ENCODE peak calls at places on chromosome 20, in ten cellular contexts. V, Z, D, R, A, U, T, L, P and X are unnamed samples. For H3K9me3, the result is how much of the 10 kb centered on the place peaks cover.

GRCh38 chr20:48758206-48758820 is 69.5 kb downstream of the PREX1 start:
- DNase-seq in V (no peak), Z (no peak), D (no peak), R (no peak), A (no peak), U (no peak), T (no peak), L (no peak), P (no peak), X (peak)

GRCh38 chr20:6786548-6786947 is 19.1 kb downstream of the BMP2 start:
- DNase-seq in V (no peak), Z (no peak), D (no peak), R (no peak), A (no peak), U (no peak), T (no peak), L (no peak), P (no peak), X (no peak)

GRCh38 chr20:4585104-4585753 is 136.5 kb upstream of the PRND start:
- DNase-seq in V (no peak), Z (no peak), D (no peak), R (no peak), A (no peak), U (peak), T (no peak), L (no peak), P (no peak), X (no peak)

GRCh38 chr20:4720121-4720976 is 1.4 kb upstream of the PRND start:
- DNase-seq in V (peak), Z (peak), D (peak), R (peak), A (peak), U (peak), T (peak), L (no peak), P (peak), X (peak)

GRCh38 chr20:13426870-13427269 is 205.8 kb downstream of the ISM1 start:
- DNase-seq in V (no peak), Z (no peak), D (no peak), R (no peak), A (no peak), U (no peak), T (no peak), L (no peak), P (no peak), X (no peak)

GRCh38 chr20:63497946-63498935 is 642 bp downstream of the EEF1A2 start:
- DNase-seq in V (no peak), Z (peak), D (peak), R (no peak), A (no peak), U (peak), T (no peak), L (no peak), P (no peak), X (no peak)

GRCh38 chr20:50278684-50279531 is 88.3 kb downstream of the CEBPB start:
- DNase-seq in V (peak), Z (peak), D (peak), R (peak), A (no peak), U (no peak), T (peak), L (peak), P (peak), X (peak)

GRCh38 chr20:48632017-48632824 is 195.6 kb downstream of the PREX1 start:
- DNase-seq in V (no peak), Z (no peak), D (peak), R (no peak), A (no peak), U (no peak), T (no peak), L (peak), P (no peak), X (no peak)

GRCh38 chr20:25356294-25356933 is 34.2 kb downstream of the ABHD12 start:
- DNase-seq in V (no peak), Z (no peak), D (no peak), R (no peak), A (peak), U (no peak), T (no peak), L (no peak), P (no peak), X (no peak)

GRCh38 chr20:6940052-6940451 is 172.6 kb downstream of the BMP2 start:
- DNase-seq in V (no peak), Z (peak), D (no peak), R (no peak), A (peak), U (no peak), T (no peak), L (no peak), P (peak), X (no peak)

GRCh38 chr20:13775867-13776266 is 8.9 kb downstream of the ESF1 start:
- DNase-seq in V (no peak), Z (no peak), D (no peak), R (no peak), A (no peak), U (no peak), T (no peak), L (no peak), P (no peak), X (no peak)

DNA sequence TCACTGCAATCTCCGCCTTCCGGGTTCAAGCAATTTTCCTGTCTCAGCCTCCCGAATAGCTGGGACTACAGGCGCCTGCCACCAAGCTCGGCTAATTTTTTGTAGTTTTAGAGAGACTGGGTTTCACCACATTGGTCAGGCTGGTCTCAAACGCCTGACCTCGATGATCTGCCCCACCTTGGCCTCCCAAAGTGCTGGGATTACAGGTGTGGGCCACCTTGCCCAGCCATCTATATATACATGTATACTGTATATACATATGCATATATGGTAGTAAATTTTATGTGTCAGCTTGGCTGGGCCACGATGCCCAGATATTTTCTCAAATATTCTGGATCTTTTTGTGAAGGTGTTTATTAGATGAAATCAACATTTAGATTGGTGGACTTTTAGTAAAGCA is 18.8 kb downstream of the RBL1 start:
- DNase-seq in V (no peak), Z (no peak), D (no peak), R (no peak), A (no peak), U (no peak), T (no peak), L (no peak), P (no peak), X (no peak)
- H3K9me3 ChIP-seq in V (under half), Z (under half), D (under half), R (under half), A (under half), U (under half), T (under half), L (under half), P (under half), X (under half)

DNA sequence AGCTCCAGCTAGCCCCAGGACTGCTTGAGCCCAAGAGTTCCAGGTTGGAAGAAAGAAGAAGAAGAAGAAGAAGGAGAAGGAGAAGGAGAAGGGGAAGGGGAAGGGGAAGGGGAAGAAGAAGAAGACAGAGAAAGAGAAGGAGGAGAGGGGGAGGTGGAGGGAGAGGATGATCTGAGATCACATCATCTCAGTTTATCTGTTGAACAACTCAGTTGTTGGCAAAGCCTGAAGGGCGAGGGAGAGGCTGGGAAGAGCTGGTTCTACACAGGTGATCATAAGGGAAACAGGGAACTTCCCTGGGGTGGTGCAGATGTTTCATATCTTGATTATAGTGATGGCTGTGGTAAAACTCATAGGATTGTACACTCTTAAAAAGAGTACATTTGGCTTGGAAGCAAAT is 3.1 kb upstream of the RRBP1 start:
- DNase-seq in V (no peak), Z (no peak), D (no peak), R (no peak), A (no peak), U (no peak), T (no peak), L (peak), P (no peak), X (peak)
- H3K4me3 ChIP-seq in V (no peak), Z (no peak), D (no peak), R (no peak), A (no peak), U (no peak), T (no peak), L (no peak), P (no peak), X (no peak)

DNA sequence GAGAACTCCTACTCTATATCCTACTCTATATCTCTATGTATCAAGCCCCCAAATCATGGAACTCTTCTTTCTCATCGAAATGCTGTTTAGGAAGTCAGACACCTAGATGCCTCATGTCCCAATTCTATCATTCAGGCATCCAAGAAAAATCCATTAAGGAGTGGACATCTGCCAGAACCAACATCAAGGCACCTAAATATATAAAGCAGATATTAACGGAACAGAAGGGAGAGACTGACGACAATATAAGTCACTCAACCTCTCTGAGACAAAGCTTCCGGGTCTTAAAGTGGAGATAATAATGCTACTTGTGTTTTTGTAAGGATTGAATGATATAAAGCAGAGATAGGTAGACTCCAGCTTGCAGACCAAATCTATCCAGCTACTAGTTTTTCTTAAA is 241.5 kb downstream of the NFATC2 start:
- DNase-seq in V (no peak), Z (no peak), D (no peak), R (no peak), A (no peak), U (no peak), T (no peak), L (no peak), P (no peak), X (no peak)
- H3K9me3 ChIP-seq in V (under half), Z (under half), D (under half), R (under half), A (half or more), U (under half), T (under half), L (under half), P (half or more), X (under half)

DNA sequence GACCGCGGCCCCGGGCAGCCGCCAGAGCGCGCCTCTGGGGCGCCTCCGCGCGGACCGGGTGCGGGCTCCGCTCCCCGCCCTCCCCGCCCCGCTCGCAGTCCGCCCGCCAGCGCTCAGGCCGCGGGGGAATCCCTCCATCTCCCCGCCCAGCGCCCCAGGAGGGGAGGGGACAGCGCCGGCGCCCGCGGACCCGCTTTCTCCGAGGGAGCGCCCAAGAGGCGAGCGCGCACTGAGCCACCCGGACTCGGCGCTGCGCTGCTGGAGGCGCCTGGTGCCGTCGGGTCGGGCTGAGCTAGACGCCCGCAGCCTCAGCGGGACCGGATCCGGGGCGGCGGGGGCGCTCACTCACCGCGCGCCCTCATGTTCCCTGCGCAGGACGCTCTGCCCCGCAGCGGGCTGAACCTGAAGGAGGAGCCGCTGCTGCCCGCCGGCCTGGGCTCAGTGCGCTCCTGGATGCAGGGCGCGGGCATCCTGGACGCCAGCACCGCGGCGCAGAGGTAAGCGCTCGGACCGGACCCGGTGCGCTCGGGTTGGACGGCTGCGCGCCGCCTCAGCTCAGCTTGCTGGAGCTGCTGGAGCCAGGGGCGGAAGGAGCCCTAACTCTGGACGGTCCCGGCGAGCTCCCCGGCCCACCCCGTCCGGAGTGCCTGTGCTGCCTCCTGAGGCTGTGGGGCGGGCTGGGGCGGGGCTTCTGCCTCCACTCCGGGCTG is 861 bp downstream of the EBF4 start:
- DNase-seq in V (peak), Z (peak), D (no peak), R (no peak), A (no peak), U (no peak), T (no peak), L (no peak), P (peak), X (no peak)
- H3K4me3 ChIP-seq in V (peak), Z (peak), D (peak), R (peak), A (peak), U (peak), T (no peak), L (peak), P (peak), X (peak)

GRCh38 chr20:64026-64603 is 23.4 kb upstream of the DEFB125 start:
- DNase-seq in V (no peak), Z (no peak), D (no peak), R (no peak), A (no peak), U (no peak), T (no peak), L (no peak), P (no peak), X (no peak)
- H3K9me3 ChIP-seq in V (under half), Z (under half), D (under half), R (under half), A (half or more), U (under half), T (under half), L (under half), P (under half), X (under half)

GRCh38 chr20:53676519-53676822 is 82.8 kb upstream of the ZNF217 start:
- DNase-seq in V (no peak), Z (no peak), D (no peak), R (no peak), A (no peak), U (no peak), T (no peak), L (no peak), P (no peak), X (no peak)

GRCh38 chr20:53678315-53678989 is 84.8 kb upstream of the ZNF217 start:
- DNase-seq in V (no peak), Z (no peak), D (no peak), R (no peak), A (no peak), U (peak), T (no peak), L (no peak), P (no peak), X (no peak)

GRCh38 chr20:53678990-53679596 is 85.5 kb upstream of the ZNF217 start:
- DNase-seq in V (no peak), Z (no peak), D (no peak), R (no peak), A (no peak), U (peak), T (no peak), L (no peak), P (no peak), X (no peak)

GRCh38 chr20:53676987-53677386 is 83.3 kb upstream of the ZNF217 start:
- DNase-seq in V (no peak), Z (no peak), D (no peak), R (no peak), A (no peak), U (no peak), T (no peak), L (no peak), P (peak), X (no peak)

GRCh38 chr20:53677447-53678314 is 84.0 kb upstream of the ZNF217 start:
- DNase-seq in V (no peak), Z (peak), D (peak), R (peak), A (peak), U (peak), T (no peak), L (no peak), P (peak), X (peak)
- H3K4me3 ChIP-seq in V (no peak), Z (no peak), D (no peak), R (no peak), A (no peak), U (no peak), T (no peak), L (no peak), P (peak), X (no peak)

DNA sequence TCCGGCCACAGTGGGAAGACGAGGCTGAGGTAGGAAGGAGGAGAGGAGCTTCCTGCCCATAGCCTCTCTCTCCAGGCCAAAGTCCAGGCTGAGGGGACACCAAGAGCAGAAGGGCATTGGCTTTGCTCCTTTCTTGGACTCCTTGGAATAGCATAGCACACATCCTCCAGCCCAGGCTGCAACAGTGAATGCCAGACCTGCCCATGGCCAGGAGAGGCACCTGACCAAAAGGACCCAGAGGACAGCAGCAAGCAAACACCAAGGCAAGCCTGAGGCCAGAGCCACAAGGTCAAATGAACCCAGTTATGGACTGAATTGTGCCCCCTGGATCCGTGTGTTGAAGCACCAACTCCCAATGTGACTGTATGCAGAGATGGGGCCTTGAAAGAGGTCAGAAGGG is 126.7 kb upstream of the NXT1 start:
- DNase-seq in V (no peak), Z (no peak), D (no peak), R (no peak), A (no peak), U (no peak), T (no peak), L (no peak), P (no peak), X (no peak)
- H3K9me3 ChIP-seq in V (under half), Z (under half), D (under half), R (under half), A (under half), U (under half), T (under half), L (under half), P (under half), X (under half)

GRCh38 chr20:43667341-43668132 is 623 bp downstream of the MYBL2 start:
- DNase-seq in V (no peak), Z (peak), D (no peak), R (no peak), A (peak), U (no peak), T (peak), L (peak), P (peak), X (no peak)
- H3K4me3 ChIP-seq in V (peak), Z (peak), D (no peak), R (peak), A (peak), U (peak), T (no peak), L (peak), P (peak), X (peak)

DNA sequence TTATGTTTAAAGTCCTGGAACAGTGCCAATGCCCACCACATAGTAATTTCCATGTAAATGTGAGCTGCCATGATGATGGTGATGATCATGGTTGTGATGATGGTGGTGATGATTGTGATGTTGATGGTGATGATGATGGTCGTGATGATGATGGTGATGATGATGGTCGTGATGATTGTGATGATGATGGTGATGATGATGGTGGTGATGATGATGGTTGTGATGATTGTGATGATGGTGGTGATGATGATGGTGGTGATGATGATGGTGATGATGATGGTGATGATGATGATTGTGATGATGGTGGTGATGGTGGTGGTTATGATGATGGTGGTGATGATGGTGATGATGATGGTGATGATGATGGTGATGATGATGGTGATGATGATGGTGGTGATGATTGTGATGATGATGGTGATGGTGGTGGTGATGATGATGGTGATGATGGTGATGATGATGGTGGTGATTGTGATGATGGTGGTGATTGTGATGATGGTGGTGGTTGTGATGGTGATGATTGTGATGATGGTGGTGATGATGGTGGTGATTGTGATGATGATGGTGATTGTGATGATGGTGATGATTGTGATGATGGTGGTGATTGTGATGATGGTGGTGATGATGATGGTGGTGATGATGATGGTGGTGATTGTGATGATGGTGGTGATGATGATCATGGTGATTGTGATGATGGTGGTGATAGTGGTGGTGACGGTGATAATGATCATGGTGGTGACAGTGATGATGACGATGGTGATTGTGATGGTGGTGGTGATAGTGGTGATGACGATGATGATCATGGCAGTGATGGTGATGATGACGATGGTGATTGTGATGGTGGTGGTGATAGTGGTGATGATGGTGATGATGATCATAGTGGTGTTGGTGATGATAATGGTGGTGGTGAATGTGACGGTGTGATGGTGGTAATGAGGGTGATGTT is 82.3 kb downstream of the PHACTR3 start:
- DNase-seq in V (no peak), Z (no peak), D (no peak), R (no peak), A (no peak), U (no peak), T (no peak), L (no peak), P (no peak), X (no peak)
- H3K9me3 ChIP-seq in V (under half), Z (under half), D (under half), R (under half), A (under half), U (under half), T (under half), L (under half), P (under half), X (under half)